ENCODE peak calls at places on chromosomes 3 and 15, in four cellular contexts. W is AG10803, I is SJSA1, M is HepG2. D is an unnamed sample.

GRCh38 chr3:69181592-69182211 is 59.3 kb upstream of the LMOD3 start:
- DNase-seq in W (peak; percentile 30), I (no peak), M (peak; percentile 80), D (peak; percentile 85)

GRCh38 chr3:66885326-66886000 is 112.6 kb upstream of the KBTBD8 start:
- DNase-seq in W (peak; percentile 35), I (no peak), M (no peak), D (peak; percentile 24)

GRCh38 chr3:113329757-113330156 is 111.5 kb downstream of the CFAP44 start:
- DNase-seq in W (no peak), I (no peak), M (no peak), D (no peak)

GRCh38 chr15:69666441-69666882 is 213.8 kb downstream of the RPLP1 start:
- DNase-seq in W (peak; percentile 25), I (no peak), M (no peak), D (peak; percentile 5)

GRCh38 chr3:42655331-42655888 is 1.9 kb downstream of the ZBTB47 start:
- DNase-seq in W (no peak), I (no peak), M (no peak), D (no peak)

GRCh38 chr15:51737538-51738305 is at the start of gene LYSMD2:
- DNase-seq in W (peak; percentile 49), I (peak; percentile 59), M (no peak), D (peak; percentile 46)

GRCh38 chr15:59292393-59292792 is 80.3 kb downstream of the MYO1E start:
- DNase-seq in W (peak; percentile 26), I (peak; percentile 66), M (peak; percentile 72), D (no peak)

GRCh38 chr15:45393851-45394250 is 15.5 kb upstream of the GATM start:
- DNase-seq in W (no peak), I (no peak), M (peak; percentile 59), D (no peak)

GRCh38 chr3:108406661-108407206 is 103.7 kb downstream of the MYH15 start:
- DNase-seq in W (peak; percentile 76), I (no peak), M (peak; percentile 71), D (peak; percentile 64)

GRCh38 chr3:19348929-19349564 is 200.7 kb downstream of the KCNH8 start:
- DNase-seq in W (peak; percentile 5), I (no peak), M (peak; percentile 8), D (peak; percentile 7)

GRCh38 chr3:40229411-40229810 is 80.1 kb upstream of the EIF1B start:
- DNase-seq in W (no peak), I (no peak), M (no peak), D (no peak)

GRCh38 chr3:127485396-127486170 is 105.0 kb downstream of the TPRA1 start:
- DNase-seq in W (no peak), I (peak; percentile 34), M (no peak), D (no peak)

DNA sequence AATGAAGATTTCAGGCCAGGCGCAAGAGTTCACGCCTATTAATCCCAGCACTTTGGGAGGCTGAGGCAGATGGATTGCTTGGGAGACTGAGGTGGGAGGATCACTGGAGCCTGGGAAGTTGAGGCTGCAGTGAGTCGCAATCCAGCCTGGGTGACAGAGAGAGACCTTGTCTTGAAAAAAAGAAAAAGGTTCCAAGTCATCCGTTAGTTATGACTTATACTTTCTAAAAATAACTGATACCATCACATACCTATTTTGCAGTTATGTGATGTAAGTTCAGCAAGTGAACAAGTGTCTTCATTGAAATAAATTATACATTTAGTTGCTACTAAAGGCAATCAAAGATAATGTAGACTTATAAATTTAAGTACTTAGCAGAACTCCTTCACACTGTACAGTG is 22.1 kb downstream of the CLPX start:
- DNase-seq in W (no peak), I (no peak), M (no peak), D (no peak)
- H3K4me3 ChIP-seq in W (no peak overlapping the region), I (no peak overlapping the region), M (no peak overlapping the region), D (no peak overlapping the region)

DNA sequence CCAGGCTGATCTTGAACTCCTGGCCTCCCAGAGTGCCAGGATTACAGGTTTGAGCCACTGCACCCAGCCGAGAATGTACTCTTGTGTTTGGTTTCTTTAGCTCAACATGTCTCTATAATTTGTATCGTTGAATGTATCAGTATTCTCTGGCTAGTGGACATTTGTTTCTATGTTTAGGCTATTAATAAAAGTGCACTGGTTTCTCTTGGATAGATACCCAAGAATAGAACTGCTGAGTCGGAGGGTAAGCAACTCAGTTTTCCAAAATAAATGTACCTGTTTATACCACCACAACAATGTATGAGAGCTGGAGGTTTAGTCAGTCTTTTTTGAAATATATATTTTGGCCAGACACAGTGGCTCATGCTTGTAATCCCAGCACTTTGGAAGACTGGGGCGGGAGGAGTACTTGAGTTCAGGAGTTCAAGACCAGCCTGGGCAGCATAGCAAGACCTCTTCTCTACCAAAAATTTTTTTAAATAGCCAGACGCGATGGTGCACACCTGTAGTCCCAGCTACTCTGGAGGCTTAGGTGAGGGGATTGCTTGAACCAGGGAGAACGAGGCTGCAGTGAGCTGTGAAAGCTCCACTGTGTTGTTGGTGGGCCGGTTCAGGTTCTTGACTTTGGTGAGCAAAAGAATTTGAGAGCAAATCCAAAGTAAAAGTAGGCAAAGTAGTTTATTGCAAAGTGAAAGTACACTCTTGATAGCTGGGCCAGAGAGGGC is 7.7 kb upstream of the IVD start:
- DNase-seq in W (no peak), I (no peak), M (no peak), D (no peak)
- H3K4me3 ChIP-seq in W (no peak overlapping the region), I (no peak overlapping the region), M (no peak overlapping the region), D (no peak overlapping the region)

GRCh38 chr15:76057332-76058000 is 2.3 kb upstream of the TMEM266 start:
- DNase-seq in W (peak; percentile 34), I (no peak), M (peak; percentile 15), D (peak; percentile 49)

GRCh38 chr15:76059320-76060097 is at the start of gene TMEM266:
- DNase-seq in W (no peak), I (no peak), M (no peak), D (peak; percentile 13)

GRCh38 chr15:76060098-76060989 is 559 bp downstream of the TMEM266 start:
- DNase-seq in W (no peak), I (no peak), M (no peak), D (no peak)

GRCh38 chr15:76056931-76057330 is 2.9 kb upstream of the TMEM266 start:
- DNase-seq in W (no peak), I (no peak), M (no peak), D (no peak)

DNA sequence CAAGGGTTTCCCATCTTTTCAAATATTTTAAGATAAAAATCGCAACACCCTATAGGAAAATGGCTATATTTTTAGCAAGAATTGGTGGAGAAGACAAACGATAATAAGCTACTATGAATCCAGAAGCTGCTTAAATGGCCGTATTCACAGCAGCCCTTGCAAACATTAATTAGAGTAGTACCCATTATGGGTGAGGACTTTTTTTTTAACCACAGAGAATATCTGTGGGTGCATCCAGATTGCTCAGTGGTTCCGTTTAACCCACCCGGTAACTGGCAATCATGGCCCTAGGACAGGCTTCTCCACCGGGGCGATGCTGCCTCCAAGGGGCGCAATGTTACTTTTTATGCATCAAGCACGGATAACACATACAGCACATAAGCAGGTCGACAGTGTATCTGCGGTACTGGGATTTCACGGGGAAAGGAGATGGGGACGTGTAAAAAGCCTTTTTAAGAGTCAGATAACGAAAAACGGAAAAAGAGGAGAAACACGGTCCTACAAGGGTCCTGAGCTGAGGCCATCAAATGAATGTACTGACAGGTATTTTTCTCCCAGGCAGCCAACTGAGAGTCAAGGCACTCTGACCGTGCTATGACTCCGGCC is 968 bp upstream of the TMEM266 start:
- DNase-seq in W (no peak), I (no peak), M (peak; percentile 15), D (peak; percentile 8)
- H3K4me3 ChIP-seq in W (peak overlapping the region; percentile 57), I (peak overlapping the region; percentile 43), M (peak overlapping the region; percentile 66), D (peak overlapping the region; percentile 63)

GRCh38 chr15:93070901-93071300 is 18.1 kb downstream of the RGMA start:
- DNase-seq in W (no peak), I (no peak), M (no peak), D (no peak)
- H3K4me3 ChIP-seq in W (peak overlapping the region; percentile 73), I (no peak overlapping the region), M (no peak overlapping the region), D (no peak overlapping the region)

D was measured in fibroblast of villous mesenchyme.